ENCODE peak calls at places on chromosome 9, in eight cellular contexts. J, N, E, O, Y, A, W and D are unnamed samples.
A peak's percentile ranks its signal among the peaks of the same experiment; 100 is the strongest.

GRCh38 chr9:1870915-1871314 is 144.2 kb upstream of the SMARCA2 start:
- DNase-seq in W (no peak), E (no peak), O (no peak), J (no peak), N (no peak), A (no peak), Y (no peak), D (no peak)

GRCh38 chr9:125613156-125613555 is 93.9 kb downstream of the MAPKAP1 start:
- DNase-seq in N (no peak), Y (no peak), O (no peak), W (no peak), J (no peak), E (no peak), A (no peak), D (no peak)

GRCh38 chr9:109166771-109167601 is at the start of gene FRRS1L:
- DNase-seq in E (no peak), O (peak; percentile 16), A (peak; percentile 78), J (no peak), Y (no peak), N (no peak), W (no peak), D (no peak)

GRCh38 chr9:124022201-124023121 is 10.9 kb downstream of the LHX2 start:
- DNase-seq in W (no peak), O (no peak), N (no peak), J (no peak), E (no peak), A (peak; percentile 93), Y (no peak), D (no peak)

GRCh38 chr9:76067693-76068092 is 177.2 kb downstream of the PCSK5 start:
- DNase-seq in W (no peak), A (no peak), E (no peak), N (peak; percentile 1), J (no peak), O (no peak), Y (no peak), D (no peak)

GRCh38 chr9:92147030-92147853 is 32.0 kb upstream of the SPTLC1 start:
- DNase-seq in J (peak; percentile 74), A (peak; percentile 74), W (peak; percentile 65), N (peak; percentile 94), E (peak; percentile 98), O (peak; percentile 91), Y (no peak), D (peak; percentile 98)

GRCh38 chr9:131959887-131960286 is 119.8 kb downstream of the MED27 start:
- DNase-seq in Y (no peak), N (no peak), J (no peak), W (no peak), O (no peak), E (no peak), A (no peak), D (no peak)

GRCh38 chr9:134332841-134333233 is 6.6 kb downstream of the RXRA start:
- DNase-seq in J (no peak), A (no peak), E (no peak), Y (no peak), O (no peak), N (no peak), W (peak; percentile 8), D (no peak)

GRCh38 chr9:89008346-89009048 is 17.2 kb downstream of the S1PR3 start:
- DNase-seq in Y (no peak), J (no peak), O (no peak), E (no peak), A (no peak), W (no peak), N (no peak), D (no peak)

GRCh38 chr9:108668191-108668940 is 187.4 kb downstream of the ACTL7B start:
- DNase-seq in W (no peak), N (no peak), J (peak; percentile 32), O (no peak), E (no peak), Y (no peak), A (no peak), D (no peak)

GRCh38 chr9:37337301-37337905 is 85.1 kb upstream of the GRHPR start:
- DNase-seq in Y (no peak), W (no peak), A (no peak), O (no peak), J (no peak), E (no peak), N (no peak), D (no peak)

DNA sequence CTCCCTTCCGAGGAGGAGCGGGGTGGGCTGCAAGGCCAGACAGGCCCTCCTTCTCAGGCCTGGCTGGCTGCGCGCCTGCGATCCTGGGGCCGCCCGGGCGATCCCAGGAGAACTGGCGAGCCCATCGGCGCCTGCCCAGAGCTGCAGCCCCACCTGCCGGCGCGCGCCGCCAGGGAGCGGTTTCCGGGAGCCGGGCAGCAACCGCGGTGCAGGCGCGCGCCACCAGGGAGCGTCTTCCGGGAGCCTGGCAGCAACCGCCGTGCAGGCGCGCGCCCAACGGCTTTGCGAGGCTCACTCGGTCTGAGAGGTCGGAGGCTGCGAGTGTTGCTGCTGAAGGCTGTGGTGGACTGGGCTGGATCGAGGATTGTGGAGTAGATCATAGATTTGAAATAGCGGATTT is 668.7 kb downstream of the SPATA31A6 start:
- DNase-seq in Y (no peak), N (no peak), E (peak; percentile 50), J (no peak), W (peak; percentile 53), O (peak; percentile 3), A (peak; percentile 90), D (no peak)
- H3K4me3 ChIP-seq in Y (no peak overlapping the region), N (no peak overlapping the region), E (peak overlapping the region; percentile 54), J (no peak overlapping the region), W (peak overlapping the region; percentile 50), O (peak overlapping the region; percentile 21), A (no peak overlapping the region), D (peak overlapping the region; percentile 15)

GRCh38 chr9:77647267-77647658 is 859 bp downstream of the GNA14 start:
- DNase-seq in J (no peak), N (no peak), A (no peak), E (no peak), Y (no peak), O (no peak), W (no peak), D (no peak)
- H3K4me3 ChIP-seq in J (peak overlapping the region; percentile 50), N (no peak overlapping the region), A (peak overlapping the region; percentile 73), E (no peak overlapping the region), Y (no peak overlapping the region), O (peak overlapping the region; percentile 19), W (peak overlapping the region; percentile 67), D (peak overlapping the region; percentile 58)

GRCh38 chr9:137367506-137368430 is 55.2 kb downstream of the EXD3 start:
- DNase-seq in Y (no peak), E (no peak), N (no peak), A (peak; percentile 43), W (no peak), O (no peak), J (no peak), D (no peak)
- H3K4me3 ChIP-seq in Y (no peak overlapping the region), E (peak overlapping the region; percentile 16), N (no peak overlapping the region), A (no peak overlapping the region), W (no peak overlapping the region), O (no peak overlapping the region), J (no peak overlapping the region), D (no peak overlapping the region)

GRCh38 chr9:137415451-137415850 is 7.5 kb downstream of the EXD3 start:
- DNase-seq in Y (no peak), A (no peak), O (no peak), E (no peak), N (no peak), W (no peak), J (no peak), D (no peak)

GRCh38 chr9:137416006-137416562 is 6.9 kb downstream of the EXD3 start:
- DNase-seq in J (no peak), Y (no peak), O (no peak), W (no peak), N (no peak), E (no peak), A (no peak), D (no peak)

GRCh38 chr9:137416563-137417151 is 6.3 kb downstream of the EXD3 start:
- DNase-seq in N (no peak), O (no peak), A (no peak), E (no peak), W (no peak), Y (no peak), J (no peak), D (no peak)

GRCh38 chr9:137421838-137422667 is 909 bp downstream of the EXD3 start:
- DNase-seq in W (no peak), O (no peak), N (no peak), Y (no peak), J (no peak), E (no peak), A (no peak), D (no peak)

DNA sequence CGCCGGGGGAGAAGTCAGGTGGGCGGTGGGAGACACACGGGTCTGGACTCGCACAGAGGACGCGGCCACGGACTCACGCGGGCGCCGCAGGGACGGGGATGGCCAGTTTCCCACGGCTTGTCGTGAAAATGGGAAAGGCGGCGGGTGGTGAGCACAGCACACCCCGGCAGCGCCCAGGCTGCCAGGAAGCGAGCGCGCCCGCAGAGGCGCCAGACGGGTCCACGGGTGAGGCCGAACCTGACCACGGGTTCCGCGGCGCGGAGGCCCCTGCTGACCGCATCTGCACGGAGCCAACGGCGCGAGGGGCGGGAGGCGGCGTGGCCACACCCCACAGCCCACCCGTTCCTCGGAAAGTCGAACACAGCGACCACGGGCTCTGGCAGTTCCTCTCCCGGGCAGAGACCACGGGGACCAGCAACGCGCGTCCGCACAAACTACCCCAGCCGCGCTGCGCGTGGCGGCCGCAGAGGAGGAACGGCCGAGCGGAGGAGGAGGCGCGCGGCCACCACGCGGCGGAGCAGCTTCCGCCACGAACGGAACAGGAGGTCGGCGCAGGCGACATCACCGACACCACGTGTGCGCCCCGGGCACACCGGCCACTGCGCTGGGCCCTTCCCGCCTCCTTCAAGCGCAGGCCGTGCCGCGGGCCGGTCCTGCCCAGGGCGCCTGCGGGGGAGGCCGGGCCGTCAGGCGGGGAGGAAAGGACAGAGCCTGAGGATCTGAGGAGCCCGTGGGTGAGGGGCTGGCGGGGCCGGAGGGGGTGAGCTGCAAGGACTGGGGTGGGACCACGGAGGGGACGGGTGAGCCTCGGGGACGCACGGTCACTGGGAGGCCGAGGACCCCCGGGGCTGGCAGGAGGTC is 5.6 kb downstream of the EXD3 start:
- DNase-seq in O (no peak), Y (no peak), E (no peak), N (no peak), A (no peak), W (no peak), J (no peak), D (no peak)
- H3K4me3 ChIP-seq in O (no peak overlapping the region), Y (no peak overlapping the region), E (no peak overlapping the region), N (no peak overlapping the region), A (no peak overlapping the region), W (peak overlapping the region; percentile 55), J (no peak overlapping the region), D (peak overlapping the region; percentile 31)

DNA sequence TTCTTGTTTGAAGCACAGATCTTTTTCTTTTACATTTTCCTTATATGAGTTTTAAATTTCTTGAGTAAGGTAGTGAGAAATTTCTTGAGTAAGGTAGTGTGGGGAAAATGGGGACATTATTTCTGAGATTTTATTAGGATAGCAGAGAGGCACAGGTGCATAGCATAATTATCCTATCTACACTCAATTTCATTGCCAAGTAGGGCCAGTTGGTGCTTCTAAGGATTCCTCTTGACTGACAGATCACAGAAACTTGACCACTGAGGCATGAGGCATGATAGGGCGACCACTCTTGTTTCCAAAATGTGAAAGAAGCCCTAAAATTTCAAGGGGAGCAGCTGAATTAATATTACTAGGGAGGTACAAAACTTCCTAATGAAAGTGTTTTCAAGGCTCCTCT is 31.4 kb upstream of the TMC1 start:
- DNase-seq in W (no peak), O (no peak), Y (no peak), A (no peak), N (no peak), J (no peak), E (no peak), D (no peak)
- H3K4me3 ChIP-seq in W (no peak overlapping the region), O (no peak overlapping the region), Y (no peak overlapping the region), A (no peak overlapping the region), N (no peak overlapping the region), J (no peak overlapping the region), E (no peak overlapping the region), D (no peak overlapping the region)